ENCODE peak calls at places on chromosomes 13 and 19, in seven cellular contexts. One of them, this sample, is unnamed.

GRCh38 chr13:109157275-109157674 is 527.9 kb downstream of the MYO16 start:
- DNase-seq in nucleus accumbens: no peak
- DNase-seq in dorsolateral prefrontal cortex: no peak
- DNase-seq in head of caudate nucleus: no peak
- DNase-seq in HFFc6: no peak
- DNase-seq in non-pigmented ciliary epithelial cell: no peak
- DNase-seq in bronchial epithelial cell: peak
- DNase-seq in this sample: no peak

GRCh38 chr19:43395561-43395960 is 19.1 kb upstream of the TEX101 start:
- DNase-seq in bronchial epithelial cell: peak
- DNase-seq in nucleus accumbens: no peak
- DNase-seq in non-pigmented ciliary epithelial cell: no peak
- DNase-seq in HFFc6: no peak
- DNase-seq in dorsolateral prefrontal cortex: no peak
- DNase-seq in head of caudate nucleus: no peak
- DNase-seq in this sample: no peak

GRCh38 chr19:35126624-35126959 is 8.3 kb downstream of the LGI4 start:
- DNase-seq in head of caudate nucleus: peak
- DNase-seq in HFFc6: no peak
- DNase-seq in nucleus accumbens: peak
- DNase-seq in bronchial epithelial cell: no peak
- DNase-seq in dorsolateral prefrontal cortex: no peak
- DNase-seq in non-pigmented ciliary epithelial cell: no peak
- DNase-seq in this sample: peak

GRCh38 chr13:97810152-97810551 is 143.3 kb upstream of the IPO5 start:
- DNase-seq in head of caudate nucleus: no peak
- DNase-seq in non-pigmented ciliary epithelial cell: no peak
- DNase-seq in bronchial epithelial cell: peak
- DNase-seq in nucleus accumbens: no peak
- DNase-seq in dorsolateral prefrontal cortex: no peak
- DNase-seq in HFFc6: peak
- DNase-seq in this sample: no peak

GRCh38 chr13:59360108-59360507 is 803.6 kb downstream of the DIAPH3 start:
- DNase-seq in HFFc6: no peak
- DNase-seq in dorsolateral prefrontal cortex: no peak
- DNase-seq in head of caudate nucleus: no peak
- DNase-seq in bronchial epithelial cell: no peak
- DNase-seq in nucleus accumbens: no peak
- DNase-seq in non-pigmented ciliary epithelial cell: no peak
- DNase-seq in this sample: no peak

GRCh38 chr13:60790620-60791019 is 393.6 kb downstream of the TDRD3 start:
- DNase-seq in bronchial epithelial cell: no peak
- DNase-seq in head of caudate nucleus: no peak
- DNase-seq in non-pigmented ciliary epithelial cell: no peak
- DNase-seq in nucleus accumbens: no peak
- DNase-seq in HFFc6: no peak
- DNase-seq in dorsolateral prefrontal cortex: no peak
- DNase-seq in this sample: no peak

GRCh38 chr13:110422913-110423688 is 116.0 kb downstream of the COL4A2 start:
- DNase-seq in head of caudate nucleus: no peak
- DNase-seq in dorsolateral prefrontal cortex: no peak
- DNase-seq in bronchial epithelial cell: peak
- DNase-seq in non-pigmented ciliary epithelial cell: no peak
- DNase-seq in nucleus accumbens: no peak
- DNase-seq in HFFc6: no peak
- DNase-seq in this sample: no peak

GRCh38 chr19:43148233-43148632 is 38.1 kb downstream of the PSG5 start:
- DNase-seq in non-pigmented ciliary epithelial cell: peak
- DNase-seq in head of caudate nucleus: no peak
- DNase-seq in nucleus accumbens: no peak
- DNase-seq in bronchial epithelial cell: peak
- DNase-seq in dorsolateral prefrontal cortex: no peak
- DNase-seq in HFFc6: peak
- DNase-seq in this sample: no peak

GRCh38 chr13:113166266-113166665 is 7.8 kb downstream of the PROZ start:
- DNase-seq in nucleus accumbens: no peak
- DNase-seq in HFFc6: no peak
- DNase-seq in bronchial epithelial cell: no peak
- DNase-seq in non-pigmented ciliary epithelial cell: no peak
- DNase-seq in head of caudate nucleus: no peak
- DNase-seq in dorsolateral prefrontal cortex: no peak
- DNase-seq in this sample: no peak

GRCh38 chr13:46716821-46717220 is 80.1 kb downstream of the ESD start:
- DNase-seq in head of caudate nucleus: no peak
- DNase-seq in dorsolateral prefrontal cortex: no peak
- DNase-seq in bronchial epithelial cell: no peak
- DNase-seq in HFFc6: no peak
- DNase-seq in nucleus accumbens: no peak
- DNase-seq in non-pigmented ciliary epithelial cell: no peak
- DNase-seq in this sample: no peak

GRCh38 chr19:18428173-18428836 is 9.1 kb downstream of the SSBP4 start:
- DNase-seq in HFFc6: no peak
- DNase-seq in dorsolateral prefrontal cortex: no peak
- DNase-seq in bronchial epithelial cell: no peak
- DNase-seq in nucleus accumbens: no peak
- DNase-seq in non-pigmented ciliary epithelial cell: no peak
- DNase-seq in head of caudate nucleus: no peak
- DNase-seq in this sample: no peak

GRCh38 chr13:57739791-57740190 is 108.2 kb downstream of the PCDH17 start:
- DNase-seq in bronchial epithelial cell: no peak
- DNase-seq in non-pigmented ciliary epithelial cell: no peak
- DNase-seq in dorsolateral prefrontal cortex: no peak
- DNase-seq in head of caudate nucleus: no peak
- DNase-seq in nucleus accumbens: no peak
- DNase-seq in HFFc6: no peak
- DNase-seq in this sample: no peak

GRCh38 chr13:60261432-60262351 is 98.0 kb upstream of the DIAPH3 start:
- DNase-seq in bronchial epithelial cell: no peak
- DNase-seq in head of caudate nucleus: no peak
- DNase-seq in HFFc6: no peak
- DNase-seq in non-pigmented ciliary epithelial cell: no peak
- DNase-seq in nucleus accumbens: no peak
- DNase-seq in dorsolateral prefrontal cortex: no peak
- DNase-seq in this sample: no peak

GRCh38 chr19:3175761-3176714 is 2.5 kb upstream of the S1PR4 start:
- DNase-seq in nucleus accumbens: no peak
- DNase-seq in HFFc6: peak
- DNase-seq in head of caudate nucleus: no peak
- DNase-seq in non-pigmented ciliary epithelial cell: no peak
- DNase-seq in bronchial epithelial cell: peak
- DNase-seq in dorsolateral prefrontal cortex: no peak
- DNase-seq in this sample: no peak

GRCh38 chr19:36837902-36838783 is at the start of gene ZNF790:
- DNase-seq in non-pigmented ciliary epithelial cell: peak
- DNase-seq in head of caudate nucleus: peak
- DNase-seq in bronchial epithelial cell: peak
- DNase-seq in HFFc6: peak
- DNase-seq in nucleus accumbens: peak
- DNase-seq in dorsolateral prefrontal cortex: peak
- DNase-seq in this sample: peak

GRCh38 chr19:18450934-18451836 is 13.3 kb upstream of the ISYNA1 start:
- DNase-seq in bronchial epithelial cell: no peak
- DNase-seq in nucleus accumbens: peak
- DNase-seq in non-pigmented ciliary epithelial cell: no peak
- DNase-seq in head of caudate nucleus: peak
- DNase-seq in dorsolateral prefrontal cortex: peak
- DNase-seq in HFFc6: peak
- DNase-seq in this sample: peak

GRCh38 chr19:46913852-46914430 is 53.1 kb downstream of the ARHGAP35 start:
- DNase-seq in non-pigmented ciliary epithelial cell: no peak
- DNase-seq in head of caudate nucleus: no peak
- DNase-seq in dorsolateral prefrontal cortex: no peak
- DNase-seq in nucleus accumbens: no peak
- DNase-seq in HFFc6: peak
- DNase-seq in bronchial epithelial cell: peak
- DNase-seq in this sample: peak

GRCh38 chr13:40660270-40660669 is 6.2 kb downstream of the FOXO1 start:
- DNase-seq in head of caudate nucleus: no peak
- DNase-seq in HFFc6: no peak
- DNase-seq in non-pigmented ciliary epithelial cell: no peak
- DNase-seq in dorsolateral prefrontal cortex: no peak
- DNase-seq in bronchial epithelial cell: no peak
- DNase-seq in nucleus accumbens: no peak
- DNase-seq in this sample: no peak

GRCh38 chr13:112928958-112929777 is 39.8 kb upstream of the MCF2L start:
- DNase-seq in HFFc6: no peak
- DNase-seq in bronchial epithelial cell: peak
- DNase-seq in nucleus accumbens: no peak
- DNase-seq in head of caudate nucleus: peak
- DNase-seq in dorsolateral prefrontal cortex: no peak
- DNase-seq in non-pigmented ciliary epithelial cell: no peak
- DNase-seq in this sample: no peak

GRCh38 chr19:55340784-55341147 is 1.1 kb downstream of the KMT5C start:
- DNase-seq in nucleus accumbens: peak
- DNase-seq in non-pigmented ciliary epithelial cell: no peak
- DNase-seq in HFFc6: no peak
- DNase-seq in dorsolateral prefrontal cortex: no peak
- DNase-seq in bronchial epithelial cell: no peak
- DNase-seq in head of caudate nucleus: peak
- DNase-seq in this sample: no peak

GRCh38 chr19:38079926-38080380 is 144.1 kb downstream of the DPF1 start:
- DNase-seq in nucleus accumbens: no peak
- DNase-seq in dorsolateral prefrontal cortex: no peak
- DNase-seq in bronchial epithelial cell: peak
- DNase-seq in non-pigmented ciliary epithelial cell: peak
- DNase-seq in head of caudate nucleus: no peak
- DNase-seq in HFFc6: peak
- DNase-seq in this sample: no peak

GRCh38 chr19:1252221-1252817 is 3.9 kb downstream of the MIDN start:
- DNase-seq in nucleus accumbens: peak
- DNase-seq in dorsolateral prefrontal cortex: no peak
- DNase-seq in HFFc6: peak
- DNase-seq in bronchial epithelial cell: peak
- DNase-seq in head of caudate nucleus: peak
- DNase-seq in non-pigmented ciliary epithelial cell: no peak
- DNase-seq in this sample: peak

GRCh38 chr19:3538965-3539742 is at the start of gene TEKTIP1:
- DNase-seq in HFFc6: no peak
- DNase-seq in non-pigmented ciliary epithelial cell: no peak
- DNase-seq in dorsolateral prefrontal cortex: no peak
- DNase-seq in nucleus accumbens: peak
- DNase-seq in head of caudate nucleus: no peak
- DNase-seq in bronchial epithelial cell: no peak
- DNase-seq in this sample: no peak

GRCh38 chr13:80022146-80022545 is 318.8 kb downstream of the SPRY2 start:
- DNase-seq in head of caudate nucleus: no peak
- DNase-seq in dorsolateral prefrontal cortex: no peak
- DNase-seq in bronchial epithelial cell: no peak
- DNase-seq in non-pigmented ciliary epithelial cell: no peak
- DNase-seq in HFFc6: no peak
- DNase-seq in nucleus accumbens: no peak
- DNase-seq in this sample: no peak

GRCh38 chr13:114257014-114257413 is 22.3 kb downstream of the CDC16 start:
- DNase-seq in head of caudate nucleus: no peak
- DNase-seq in bronchial epithelial cell: no peak
- DNase-seq in HFFc6: no peak
- DNase-seq in non-pigmented ciliary epithelial cell: no peak
- DNase-seq in nucleus accumbens: no peak
- DNase-seq in dorsolateral prefrontal cortex: no peak
- DNase-seq in this sample: no peak

GRCh38 chr13:25715760-25716159 is 336.1 kb downstream of the SHISA2 start:
- DNase-seq in HFFc6: no peak
- DNase-seq in head of caudate nucleus: no peak
- DNase-seq in nucleus accumbens: no peak
- DNase-seq in bronchial epithelial cell: no peak
- DNase-seq in non-pigmented ciliary epithelial cell: no peak
- DNase-seq in dorsolateral prefrontal cortex: no peak
- DNase-seq in this sample: no peak

GRCh38 chr19:46861691-46862503 is 1.1 kb downstream of the ARHGAP35 start:
- DNase-seq in head of caudate nucleus: peak
- DNase-seq in bronchial epithelial cell: no peak
- DNase-seq in nucleus accumbens: no peak
- DNase-seq in dorsolateral prefrontal cortex: no peak
- DNase-seq in non-pigmented ciliary epithelial cell: no peak
- DNase-seq in HFFc6: no peak
- DNase-seq in this sample: peak

GRCh38 chr19:2552859-2553258 is 76.9 kb downstream of the GADD45B start:
- DNase-seq in non-pigmented ciliary epithelial cell: no peak
- DNase-seq in dorsolateral prefrontal cortex: no peak
- DNase-seq in nucleus accumbens: no peak
- DNase-seq in head of caudate nucleus: no peak
- DNase-seq in bronchial epithelial cell: no peak
- DNase-seq in HFFc6: no peak
- DNase-seq in this sample: peak

GRCh38 chr19:28037186-28037585 is 1175.8 kb downstream of the UQCRFS1 start:
- DNase-seq in head of caudate nucleus: no peak
- DNase-seq in HFFc6: no peak
- DNase-seq in dorsolateral prefrontal cortex: no peak
- DNase-seq in bronchial epithelial cell: no peak
- DNase-seq in nucleus accumbens: no peak
- DNase-seq in non-pigmented ciliary epithelial cell: no peak
- DNase-seq in this sample: no peak

GRCh38 chr13:91406619-91407018 is 8.2 kb downstream of the GPC5 start:
- DNase-seq in dorsolateral prefrontal cortex: no peak
- DNase-seq in head of caudate nucleus: no peak
- DNase-seq in nucleus accumbens: no peak
- DNase-seq in bronchial epithelial cell: peak
- DNase-seq in non-pigmented ciliary epithelial cell: no peak
- DNase-seq in HFFc6: peak
- DNase-seq in this sample: no peak

GRCh38 chr19:38252935-38253691 is 3.1 kb downstream of the PPP1R14A start:
- DNase-seq in non-pigmented ciliary epithelial cell: no peak
- DNase-seq in dorsolateral prefrontal cortex: no peak
- DNase-seq in nucleus accumbens: peak
- DNase-seq in head of caudate nucleus: peak
- DNase-seq in bronchial epithelial cell: no peak
- DNase-seq in HFFc6: no peak
- DNase-seq in this sample: peak

GRCh38 chr13:35208587-35208986 is 266.5 kb downstream of the NBEA start:
- DNase-seq in head of caudate nucleus: no peak
- DNase-seq in non-pigmented ciliary epithelial cell: no peak
- DNase-seq in HFFc6: no peak
- DNase-seq in nucleus accumbens: no peak
- DNase-seq in bronchial epithelial cell: no peak
- DNase-seq in dorsolateral prefrontal cortex: no peak
- DNase-seq in this sample: no peak

GRCh38 chr13:113527272-113527958 is 36.9 kb upstream of the DCUN1D2 start:
- DNase-seq in non-pigmented ciliary epithelial cell: no peak
- DNase-seq in bronchial epithelial cell: no peak
- DNase-seq in HFFc6: no peak
- DNase-seq in dorsolateral prefrontal cortex: no peak
- DNase-seq in nucleus accumbens: no peak
- DNase-seq in head of caudate nucleus: no peak
- DNase-seq in this sample: no peak

GRCh38 chr19:54345938-54346386 is 7.0 kb upstream of the LILRA4 start:
- DNase-seq in head of caudate nucleus: no peak
- DNase-seq in bronchial epithelial cell: no peak
- DNase-seq in nucleus accumbens: no peak
- DNase-seq in dorsolateral prefrontal cortex: no peak
- DNase-seq in non-pigmented ciliary epithelial cell: no peak
- DNase-seq in HFFc6: no peak
- DNase-seq in this sample: peak

This sample was measured in hippocampal formation.